ENCODE peak calls at places on chromosomes 12 and 14, in nine cellular contexts. X is HL-60, V is Caco-2, Y is ovary, W is uterus, O is nephron progenitor cell, D is fibroblast of mammary gland, C is astrocyte of the spinal cord, N is esophagus squamous epithelium. K is an unnamed sample.

GRCh38 chr14:101823511-101824120 is 62.1 kb downstream of the PPP2R5C start:
- DNase-seq in O (no peak), X (no peak), Y (no peak), V (no peak), N (no peak), D (peak), W (peak), C (no peak), K (no peak)

GRCh38 chr14:104020471-104020870 is 65.0 kb upstream of the ASPG start:
- DNase-seq in D (no peak), C (no peak), O (no peak), V (no peak), N (no peak), W (no peak), X (no peak), Y (no peak), K (no peak)

GRCh38 chr12:6215120-6215807 is 15.1 kb downstream of the CD9 start:
- DNase-seq in X (no peak), N (no peak), O (no peak), Y (no peak), C (no peak), D (no peak), V (no peak), W (no peak), K (no peak)

GRCh38 chr14:104601786-104602185 is 2.8 kb downstream of the TMEM179 start:
- DNase-seq in Y (no peak), D (peak), W (no peak), X (no peak), V (no peak), O (no peak), C (no peak), N (no peak), K (no peak)

GRCh38 chr12:58814036-58814435 is 106.3 kb downstream of the LRIG3 start:
- DNase-seq in W (no peak), O (no peak), Y (no peak), D (no peak), V (no peak), C (no peak), N (no peak), X (no peak), K (no peak)

GRCh38 chr12:130083002-130083401 is 79.3 kb upstream of the FZD10 start:
- DNase-seq in D (no peak), Y (no peak), O (no peak), N (no peak), C (no peak), X (no peak), W (no peak), V (no peak), K (no peak)

GRCh38 chr12:71639341-71639760 is 24.3 kb downstream of the ZFC3H1 start:
- DNase-seq in D (no peak), C (no peak), W (no peak), X (no peak), O (no peak), N (no peak), Y (no peak), V (peak), K (no peak)

GRCh38 chr14:96727490-96727889 is 69.7 kb upstream of the VRK1 start:
- DNase-seq in D (no peak), C (no peak), W (no peak), Y (no peak), O (no peak), X (no peak), V (no peak), N (no peak), K (no peak)

GRCh38 chr14:23153891-23154796 is 29.3 kb downstream of the SLC7A8 start:
- DNase-seq in O (peak), D (peak), V (no peak), X (peak), Y (peak), C (no peak), W (peak), N (peak), K (peak)

GRCh38 chr14:103697601-103698379 is 17.5 kb downstream of the XRCC3 start:
- DNase-seq in N (no peak), W (no peak), X (no peak), C (no peak), D (no peak), O (no peak), V (no peak), Y (no peak), K (no peak)

GRCh38 chr12:48937170-48937569 is 11.9 kb upstream of the FKBP11 start:
- DNase-seq in Y (no peak), V (peak), C (no peak), X (no peak), O (no peak), N (no peak), W (no peak), D (no peak), K (no peak)

DNA sequence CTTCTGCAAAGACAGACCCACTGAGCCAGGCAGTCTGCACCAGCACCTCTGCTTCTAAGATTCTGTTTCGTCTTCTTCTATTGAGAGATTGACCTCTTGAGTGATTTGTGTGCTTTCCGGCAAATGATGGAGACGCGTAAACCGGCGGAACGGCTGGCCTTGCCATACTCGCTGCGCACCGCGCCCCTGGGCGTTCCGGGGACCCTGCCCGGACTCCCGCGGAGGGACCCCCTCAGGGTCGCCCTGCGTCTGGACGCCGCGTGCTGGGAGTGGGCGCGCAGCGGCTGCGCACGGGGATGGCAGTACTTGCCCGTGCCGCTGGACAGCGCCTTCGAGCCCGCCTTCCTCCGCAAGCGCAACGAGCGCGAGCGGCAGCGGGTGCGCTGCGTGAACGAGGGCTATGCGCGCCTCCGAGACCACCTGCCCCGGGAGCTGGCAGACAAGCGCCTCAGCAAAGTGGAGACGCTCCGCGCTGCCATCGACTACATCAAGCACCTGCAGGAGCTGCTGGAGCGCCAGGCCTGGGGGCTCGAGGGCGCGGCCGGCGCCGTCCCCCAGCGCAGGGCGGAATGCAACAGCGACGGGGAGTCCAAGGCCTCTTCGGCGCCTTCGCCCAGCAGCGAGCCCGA is 703 bp downstream of the ASCL4 start:
- DNase-seq in O (peak), W (no peak), X (no peak), C (no peak), D (no peak), Y (no peak), N (no peak), V (no peak), K (no peak)
- TF ChIP-seq CTCF in O (peak), W (no peak), X (no peak), C (no peak), D (no peak), Y (no peak), N (no peak), V (no peak), K (no peak)

DNA sequence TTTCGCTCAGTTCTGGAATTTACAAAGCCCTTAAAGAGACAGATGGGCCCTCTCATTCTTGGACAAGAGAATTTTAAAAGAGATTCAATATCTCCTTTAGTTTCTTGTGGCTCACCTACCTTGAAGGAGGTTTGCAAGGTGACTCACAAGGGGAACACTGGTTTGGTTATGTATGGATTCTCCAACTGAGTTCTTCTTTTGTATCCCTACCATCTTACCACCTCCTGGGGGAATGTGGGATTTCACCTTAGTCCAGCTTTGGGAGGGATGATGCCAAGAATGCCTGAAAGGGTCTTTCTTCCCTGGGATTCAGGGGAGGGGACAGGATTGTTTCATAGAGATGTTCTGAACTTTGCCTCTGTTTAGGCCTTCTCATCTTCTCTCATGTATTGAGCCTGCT is 3.7 kb downstream of the PPP4R4 start:
- DNase-seq in D (no peak), X (no peak), O (no peak), W (no peak), C (no peak), Y (no peak), N (no peak), V (no peak), K (no peak)
- TF ChIP-seq CTCF in D (no peak), X (no peak), O (no peak), W (no peak), C (no peak), Y (no peak), N (no peak), V (no peak), K (no peak)

GRCh38 chr12:25594376-25594775 is 41.3 kb upstream of the LMNTD1 start:
- DNase-seq in V (no peak), W (no peak), O (no peak), C (no peak), Y (no peak), N (no peak), D (peak), X (no peak), K (no peak)

GRCh38 chr12:25587346-25587745 is 34.3 kb upstream of the LMNTD1 start:
- DNase-seq in V (no peak), O (no peak), W (no peak), C (no peak), X (no peak), Y (no peak), N (no peak), D (no peak), K (no peak)

GRCh38 chr12:25590021-25590721 is 37.1 kb upstream of the LMNTD1 start:
- DNase-seq in Y (no peak), C (no peak), N (no peak), W (no peak), D (no peak), X (no peak), V (no peak), O (no peak), K (no peak)

GRCh38 chr12:25592725-25593495 is 39.8 kb upstream of the LMNTD1 start:
- DNase-seq in V (no peak), W (no peak), Y (no peak), N (no peak), X (no peak), C (no peak), D (no peak), O (no peak), K (no peak)

GRCh38 chr12:25591132-25591531 is 38.0 kb upstream of the LMNTD1 start:
- DNase-seq in D (peak), V (peak), N (no peak), Y (no peak), X (no peak), O (no peak), W (no peak), C (no peak), K (no peak)
- TF ChIP-seq CTCF in D (peak), V (peak), N (no peak), Y (no peak), X (no peak), O (no peak), W (no peak), C (peak), K (no peak)

DNA sequence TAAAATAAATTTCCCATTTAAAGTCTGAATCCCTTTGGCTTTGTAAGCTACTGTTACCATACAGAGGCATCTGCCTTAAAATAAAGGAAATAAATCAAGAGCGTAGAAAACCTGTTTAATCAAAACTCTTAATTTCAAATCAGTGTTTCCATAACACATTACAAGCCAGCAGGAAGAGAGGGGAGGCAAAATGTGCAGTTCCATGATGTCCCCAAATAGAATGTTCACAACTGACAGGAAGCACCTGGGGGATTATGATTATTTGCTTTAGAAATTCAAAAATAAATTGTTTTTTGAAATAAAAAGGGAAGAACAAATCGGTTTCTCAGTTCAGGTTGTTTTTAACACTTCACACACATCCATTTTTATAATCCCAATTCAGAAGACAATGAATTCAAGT is 21.4 kb downstream of the SOCS2 start:
- DNase-seq in D (no peak), C (no peak), Y (no peak), O (no peak), W (no peak), N (no peak), V (no peak), X (no peak), K (no peak)
- TF ChIP-seq CTCF in D (no peak), C (no peak), Y (no peak), O (no peak), W (no peak), N (no peak), V (no peak), X (no peak), K (no peak)

K was measured in omental fat pad.